ENCODE peak calls at places on chromosomes 3 and 15, in four cellular contexts. P is HepG2, C is tibial artery, H is right lobe of liver. E is an unnamed sample. For H3K36me3 and H3K27me3, the result is how much of the 10 kb centered on the place peaks cover.

GRCh38 chr3:66276705-66277274 is 56.0 kb downstream of the SLC25A26 start:
- DNase-seq in P (peak), C (peak), H (peak), E (peak)

GRCh38 chr15:51341366-51342248 is at the start of gene GLDN:
- DNase-seq in P (no peak), C (peak), H (peak), E (peak)

GRCh38 chr3:192566706-192567290 is 160.5 kb downstream of the FGF12 start:
- DNase-seq in P (peak), C (peak), H (peak), E (peak)

GRCh38 chr15:62124953-62125263 is 40.2 kb downstream of the C2CD4B start:
- DNase-seq in P (no peak), C (no peak), H (no peak), E (peak)

GRCh38 chr3:143831208-143831607 is 17.1 kb downstream of the SLC9A9 start:
- DNase-seq in P (no peak), C (no peak), H (no peak), E (no peak)

GRCh38 chr3:189947948-189948723 is 172.6 kb downstream of the P3H2 start:
- DNase-seq in P (no peak), C (no peak), H (no peak), E (no peak)

GRCh38 chr3:173761161-173761560 is 363.6 kb downstream of the NLGN1 start:
- DNase-seq in P (no peak), C (no peak), H (no peak), E (no peak)

GRCh38 chr3:29426302-29427226 is 145.7 kb downstream of the RBMS3 start:
- DNase-seq in P (no peak), C (no peak), H (no peak), E (no peak)

GRCh38 chr3:29382399-29382798 is 101.5 kb downstream of the RBMS3 start:
- DNase-seq in P (no peak), C (no peak), H (no peak), E (no peak)

GRCh38 chr15:57610130-57610529 is 18.4 kb downstream of the MYZAP start:
- DNase-seq in P (no peak), C (no peak), H (no peak), E (peak)

GRCh38 chr15:50353999-50354837 is 780 bp downstream of the GABPB1 start:
- DNase-seq in P (peak), C (peak), H (peak), E (peak)

GRCh38 chr3:176953106-176954080 is 243.9 kb downstream of the TBL1XR1 start:
- DNase-seq in P (no peak), C (peak), H (peak), E (peak)

GRCh38 chr3:18556503-18556902 is 131.4 kb upstream of the SATB1 start:
- DNase-seq in P (no peak), C (no peak), H (no peak), E (no peak)

GRCh38 chr3:124859025-124859424 is 28.1 kb downstream of the ITGB5 start:
- DNase-seq in P (no peak), C (no peak), H (no peak), E (peak)

GRCh38 chr15:70210538-70210937 is 112.8 kb upstream of the TLE3 start:
- DNase-seq in P (no peak), C (no peak), H (peak), E (no peak)

GRCh38 chr15:101277038-101277822 is at the start of gene SELENOS:
- DNase-seq in P (peak), C (peak), H (peak), E (peak)

GRCh38 chr3:190491533-190492054 is 22.3 kb upstream of the IL1RAP start:
- DNase-seq in P (no peak), C (no peak), H (no peak), E (no peak)

GRCh38 chr15:64742385-64742784 is 33.0 kb downstream of the RBPMS2 start:
- DNase-seq in P (no peak), C (no peak), H (no peak), E (no peak)

GRCh38 chr3:43106293-43106628 is 382 bp upstream of the POMGNT2 start:
- DNase-seq in P (no peak), C (no peak), H (no peak), E (no peak)

GRCh38 chr3:178498866-178499265 is 37.4 kb upstream of the KCNMB2 start:
- DNase-seq in P (no peak), C (no peak), H (no peak), E (no peak)

GRCh38 chr3:38598791-38599190 is 50.7 kb downstream of the SCN5A start:
- DNase-seq in P (no peak), C (no peak), H (no peak), E (no peak)

GRCh38 chr3:95319921-95320494 is 1257.1 kb downstream of the NSUN3 start:
- DNase-seq in P (no peak), C (no peak), H (no peak), E (no peak)

GRCh38 chr3:112374334-112374734 is 41.4 kb downstream of the CD200 start:
- DNase-seq in P (no peak), C (no peak), H (no peak), E (no peak)

GRCh38 chr15:64046347-64047153 is at the start of gene DAPK2:
- DNase-seq in P (peak), C (peak), H (peak), E (peak)

GRCh38 chr15:98954411-98954810 is 53.2 kb downstream of the PGPEP1L start:
- DNase-seq in P (no peak), C (peak), H (no peak), E (peak)

GRCh38 chr3:112061152-112061551 is 25.0 kb upstream of the C3orf52 start:
- DNase-seq in P (no peak), C (no peak), H (no peak), E (no peak)

GRCh38 chr15:91555307-91555706 is 298.2 kb upstream of the SLCO3A1 start:
- DNase-seq in P (no peak), C (no peak), H (no peak), E (no peak)

GRCh38 chr3:43413676-43414368 is 127.5 kb downstream of the SNRK start:
- DNase-seq in P (peak), C (no peak), H (no peak), E (no peak)

GRCh38 chr3:189365609-189366564 is 194.1 kb downstream of the TPRG1 start:
- DNase-seq in P (no peak), C (no peak), H (no peak), E (no peak)

GRCh38 chr3:21533047-21533446 is 218.0 kb downstream of the ZNF385D start:
- DNase-seq in P (no peak), C (no peak), H (no peak), E (no peak)

GRCh38 chr3:55690746-55691540 is 203.8 kb upstream of the WNT5A start:
- DNase-seq in P (no peak), C (no peak), H (no peak), E (no peak)

GRCh38 chr15:88644741-88645140 is 5.9 kb downstream of the ISG20 start:
- DNase-seq in P (no peak), C (no peak), H (no peak), E (no peak)

GRCh38 chr3:97579365-97579764 is 185.2 kb upstream of the ARL6 start:
- DNase-seq in P (no peak), C (no peak), H (no peak), E (no peak)

GRCh38 chr3:172315401-172316091 is 132.7 kb downstream of the GHSR start:
- DNase-seq in P (no peak), C (no peak), H (no peak), E (no peak)

GRCh38 chr3:172312711-172313110 is 135.5 kb downstream of the GHSR start:
- DNase-seq in P (no peak), C (no peak), H (no peak), E (no peak)

GRCh38 chr3:172312006-172312405 is 136.2 kb downstream of the GHSR start:
- DNase-seq in P (no peak), C (no peak), H (no peak), E (no peak)

GRCh38 chr3:172314616-172315015 is 133.6 kb downstream of the GHSR start:
- DNase-seq in P (no peak), C (no peak), H (no peak), E (no peak)

GRCh38 chr3:172313671-172314070 is 134.6 kb downstream of the GHSR start:
- DNase-seq in P (no peak), C (no peak), H (no peak), E (no peak)
- H3K36me3 ChIP-seq in P (under half), C (under half), H (under half), E (under half)

GRCh38 chr3:45035441-45036301 is 9.6 kb downstream of the CLEC3B start:
- DNase-seq in P (no peak), C (no peak), H (no peak), E (peak)
- TF ChIP-seq CTCF in P (no peak), C (no peak), H (no peak), E (no peak)

GRCh38 chr3:148084931-148085330 is 612.8 kb upstream of the AGTR1 start:
- DNase-seq in P (no peak), C (no peak), H (no peak), E (no peak)
- H3K27me3 ChIP-seq in P (under half), C (under half), H (under half), E (under half)

GRCh38 chr15:80123034-80123433 is 29.8 kb upstream of the FAH start:
- DNase-seq in P (no peak), C (no peak), H (no peak), E (no peak)

GRCh38 chr15:80132382-80132781 is 20.4 kb upstream of the FAH start:
- DNase-seq in P (no peak), C (no peak), H (no peak), E (no peak)

GRCh38 chr15:80127911-80128310 is 24.9 kb upstream of the FAH start:
- DNase-seq in P (no peak), C (no peak), H (no peak), E (no peak)
- H3K36me3 ChIP-seq in P (under half), C (under half), H (under half), E (under half)

GRCh38 chr3:10855871-10856662 is 40.0 kb downstream of the SLC6A11 start:
- DNase-seq in P (peak), C (no peak), H (no peak), E (no peak)
- TF ChIP-seq CTCF in P (no peak), C (no peak), H (no peak), E (no peak)

DNA sequence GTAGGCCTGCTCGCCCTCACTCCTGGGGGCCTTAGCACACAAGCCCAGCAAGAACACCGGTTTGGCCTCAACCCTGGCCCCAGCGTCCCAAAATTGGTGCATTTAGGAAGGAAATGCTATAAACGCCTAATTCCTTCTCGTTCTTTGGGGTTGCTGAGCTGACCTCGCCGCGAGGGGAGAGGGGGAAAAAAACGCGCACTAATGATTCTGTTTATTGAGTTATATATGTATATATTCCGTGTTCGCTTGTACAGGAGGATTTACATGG is 3.9 kb downstream of the FEZF2 start:
- DNase-seq in P (no peak), C (no peak), H (no peak), E (no peak)
- H3K27me3 ChIP-seq in P (under half), C (half or more), H (half or more), E (half or more)

DNA sequence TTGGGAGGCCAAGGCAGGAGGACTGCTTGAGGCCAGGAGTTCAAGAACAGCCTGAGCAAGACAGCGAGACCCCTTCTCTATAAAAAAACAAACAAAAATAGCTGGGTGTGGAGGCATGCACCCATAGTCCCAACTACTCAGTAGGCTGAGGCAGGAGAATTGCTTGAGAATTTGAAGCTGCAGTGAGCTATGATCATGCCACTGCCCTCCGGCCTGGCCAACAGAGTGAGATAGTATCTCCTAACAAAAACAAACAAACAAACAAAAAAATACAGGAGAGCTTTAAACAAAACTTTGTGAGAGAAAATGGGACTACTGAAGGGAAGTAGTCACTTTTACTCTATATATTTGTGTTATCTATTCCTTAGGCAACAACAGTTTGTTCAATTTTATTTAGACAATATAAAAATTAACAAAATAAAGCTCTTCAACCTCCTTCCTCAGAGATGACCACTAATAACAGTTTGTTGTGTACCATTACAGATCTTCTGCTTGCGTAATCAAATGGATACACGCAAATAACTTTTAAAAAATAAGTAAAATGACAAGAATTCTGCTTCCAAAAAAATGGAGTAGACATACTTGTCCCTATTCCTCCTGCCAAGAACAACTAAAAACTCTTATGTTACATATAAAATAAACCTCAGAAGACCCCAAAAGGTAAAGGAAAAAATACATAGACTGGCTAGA is 17.4 kb downstream of the PHC3 start:
- DNase-seq in P (no peak), C (no peak), H (no peak), E (no peak)
- H3K36me3 ChIP-seq in P (under half), C (under half), H (under half), E (under half)

E was measured in body of pancreas.